ENCODE peak calls at places on chromosomes 4 and X, in seven cellular contexts. S is iris pigment epithelial cell; M is CD8-positive, alpha-beta memory T cell; G is NCI-H1105; B is SHP77; W is neural progenitor cell; I is esophagus squamous epithelium. L is an unnamed sample.

GRCh38 chr4:78149737-78150136 is 92.6 kb downstream of the FRAS1 start:
- DNase-seq in S (no peak), M (no peak), G (no peak), B (no peak), W (no peak), I (no peak), L (no peak)

GRCh38 chr4:130825283-130825682 is 1729.3 kb downstream of the C4orf33 start:
- DNase-seq in S (no peak), M (no peak), G (no peak), B (no peak), W (no peak), I (no peak), L (no peak)

GRCh38 chr4:2287594-2287915 is 25.6 kb upstream of the MXD4 start:
- DNase-seq in S (no peak), M (no peak), G (no peak), B (no peak), W (no peak), I (no peak), L (no peak)

GRCh38 chr4:6940744-6941137 is 31.1 kb downstream of the TBC1D14 start:
- DNase-seq in S (no peak), M (no peak), G (no peak), B (no peak), W (no peak), I (no peak), L (no peak)

GRCh38 chrX:39627257-39627656 is 470.5 kb downstream of the BCOR start:
- DNase-seq in S (no peak), M (no peak), G (no peak), B (no peak), W (no peak), I (no peak), L (no peak)

GRCh38 chr4:76512000-76512399 is 77.0 kb downstream of the SHROOM3 start:
- DNase-seq in S (no peak), M (no peak), G (no peak), B (no peak), W (no peak), I (no peak), L (no peak)

GRCh38 chr4:59161249-59161648 is 2038.9 kb upstream of the ADGRL3 start:
- DNase-seq in S (no peak), M (no peak), G (no peak), B (no peak), W (no peak), I (no peak), L (no peak)

GRCh38 chr4:3270141-3270611 is 21.2 kb downstream of the MSANTD1 start:
- DNase-seq in S (no peak), M (no peak), G (peak), B (no peak), W (peak), I (no peak), L (no peak)

GRCh38 chr4:102387552-102388150 is 42.4 kb upstream of the SLC39A8 start:
- DNase-seq in S (peak), M (no peak), G (no peak), B (no peak), W (no peak), I (no peak), L (no peak)

GRCh38 chrX:3262906-3263305 is 83.5 kb downstream of the MXRA5 start:
- DNase-seq in S (peak), M (no peak), G (no peak), B (no peak), W (no peak), I (no peak), L (no peak)

GRCh38 chrX:151030845-151031244 is 47.7 kb downstream of the HMGB3 start:
- DNase-seq in S (no peak), M (no peak), G (no peak), B (no peak), W (no peak), I (no peak), L (no peak)

GRCh38 chr4:5656415-5656814 is 51.9 kb downstream of the EVC2 start:
- DNase-seq in S (no peak), M (no peak), G (no peak), B (no peak), W (no peak), I (no peak), L (no peak)

GRCh38 chr4:35151816-35152572 is 1092.3 kb downstream of the ARAP2 start:
- DNase-seq in S (no peak), M (no peak), G (no peak), B (no peak), W (peak), I (no peak), L (no peak)

GRCh38 chr4:76690906-76691275 is 207.1 kb downstream of the SOWAHB start:
- DNase-seq in S (no peak), M (no peak), G (no peak), B (no peak), W (no peak), I (no peak), L (no peak)

GRCh38 chrX:30610050-30610449 is 32.5 kb upstream of the TASL start:
- DNase-seq in S (no peak), M (no peak), G (no peak), B (no peak), W (no peak), I (no peak), L (no peak)

GRCh38 chr4:16337936-16338335 is 111.7 kb upstream of the TAPT1 start:
- DNase-seq in S (peak), M (no peak), G (no peak), B (no peak), W (no peak), I (no peak), L (no peak)

GRCh38 chr4:7150083-7150635 is 42.2 kb upstream of the SORCS2 start:
- DNase-seq in S (no peak), M (no peak), G (no peak), B (no peak), W (no peak), I (no peak), L (no peak)

GRCh38 chrX:38126179-38126578 is 94.5 kb downstream of the SRPX start:
- DNase-seq in S (no peak), M (no peak), G (no peak), B (no peak), W (no peak), I (no peak), L (no peak)

GRCh38 chrX:136694491-136695087 is 46.6 kb downstream of the CD40LG start:
- DNase-seq in S (peak), M (peak), G (peak), B (peak), W (peak), I (no peak), L (no peak)